ENCODE peak calls at places on chromosomes 6 and 20, in six cellular contexts. T, L, V, C, A and M are unnamed samples.

GRCh38 chr20:40956926-40957760 is 71.5 kb upstream of the TOP1 start:
- DNase-seq in A (no peak), L (no peak), V (no peak), T (peak), C (peak), M (peak)

GRCh38 chr20:46215913-46216707 is 92.2 kb downstream of the CDH22 start:
- DNase-seq in L (no peak), A (no peak), T (no peak), V (no peak), C (no peak), M (no peak)

GRCh38 chr20:43583982-43584432 is 6.7 kb upstream of the IFT52 start:
- DNase-seq in L (no peak), V (no peak), T (no peak), A (peak), C (peak), M (peak)

GRCh38 chr6:46290435-46290834 is 119.7 kb upstream of the ENPP5 start:
- DNase-seq in A (no peak), L (no peak), C (no peak), T (no peak), V (no peak), M (no peak)

GRCh38 chr6:23498013-23498412 is 628.0 kb upstream of the NRSN1 start:
- DNase-seq in V (no peak), C (no peak), L (no peak), A (peak), T (no peak), M (no peak)

GRCh38 chr6:63640062-63640461 is 4.5 kb downstream of the PHF3 start:
- DNase-seq in L (no peak), C (no peak), V (no peak), T (no peak), A (no peak), M (no peak)

GRCh38 chr6:43304882-43305281 is 3.7 kb downstream of the CRIP3 start:
- DNase-seq in C (no peak), L (no peak), A (no peak), T (no peak), V (no peak), M (no peak)

GRCh38 chr20:51511861-51512619 is 30.5 kb downstream of the NFATC2 start:
- DNase-seq in C (no peak), T (no peak), L (no peak), V (no peak), A (no peak), M (no peak)

GRCh38 chr6:29834564-29835436 is 7.2 kb downstream of the HLA-G start:
- DNase-seq in C (no peak), A (no peak), L (no peak), T (no peak), V (peak), M (peak)

GRCh38 chr6:79868098-79868722 is 79.1 kb downstream of the ELOVL4 start:
- DNase-seq in V (no peak), A (peak), T (no peak), L (peak), C (no peak), M (peak)

GRCh38 chr6:131182991-131183425 is 47.7 kb downstream of the AKAP7 start:
- DNase-seq in V (no peak), A (no peak), L (no peak), T (no peak), C (no peak), M (no peak)

GRCh38 chr6:22056398-22056797 is 240.4 kb downstream of the PRL start:
- DNase-seq in A (no peak), L (no peak), T (peak), V (no peak), C (no peak), M (no peak)

GRCh38 chr6:107061125-107062020 is 33.4 kb downstream of the MTRES1 start:
- DNase-seq in C (no peak), A (no peak), L (no peak), V (no peak), T (no peak), M (no peak)

GRCh38 chr6:32895006-32895345 is 41.0 kb downstream of the PSMB9 start:
- DNase-seq in T (no peak), A (no peak), C (no peak), L (no peak), V (no peak), M (no peak)

GRCh38 chr6:166307082-166307980 is 861 bp downstream of the PRR18 start:
- DNase-seq in T (no peak), C (no peak), A (no peak), L (no peak), V (no peak), M (no peak)

GRCh38 chr20:10861086-10861485 is 187.3 kb upstream of the JAG1 start:
- DNase-seq in V (no peak), T (no peak), L (no peak), C (no peak), A (peak), M (no peak)

GRCh38 chr6:130928158-130928917 is 101.1 kb downstream of the SMLR1 start:
- DNase-seq in V (no peak), T (no peak), L (no peak), A (no peak), C (no peak), M (no peak)

GRCh38 chr20:63808145-63808724 is 22.8 kb downstream of the ZBTB46 start:
- DNase-seq in A (no peak), V (no peak), T (no peak), C (no peak), L (no peak), M (no peak)

GRCh38 chr6:41695825-41696224 is 39.6 kb downstream of the TFEB start:
- DNase-seq in T (no peak), V (no peak), L (no peak), C (no peak), A (no peak), M (no peak)

GRCh38 chr6:40295251-40295949 is 291.8 kb downstream of the LRFN2 start:
- DNase-seq in A (no peak), C (no peak), L (no peak), V (no peak), T (no peak), M (no peak)

GRCh38 chr6:137341721-137342195 is 122.6 kb upstream of the IFNGR1 start:
- DNase-seq in V (peak), L (no peak), C (no peak), A (no peak), T (no peak), M (peak)

GRCh38 chr6:73481969-73482368 is 20.4 kb downstream of the MTO1 start:
- DNase-seq in C (no peak), T (no peak), L (no peak), A (no peak), V (no peak), M (no peak)

GRCh38 chr6:132960720-132961119 is 146.4 kb downstream of the RPS12 start:
- DNase-seq in C (no peak), A (no peak), T (peak), V (no peak), L (no peak), M (no peak)

GRCh38 chr6:146582857-146583256 is 15.9 kb upstream of the ADGB start:
- DNase-seq in C (peak), V (no peak), A (no peak), L (no peak), T (no peak), M (peak)

GRCh38 chr6:139027620-139028182 is 844 bp upstream of the ABRACL start:
- DNase-seq in A (no peak), L (no peak), T (no peak), V (peak), C (no peak), M (peak)

DNA sequence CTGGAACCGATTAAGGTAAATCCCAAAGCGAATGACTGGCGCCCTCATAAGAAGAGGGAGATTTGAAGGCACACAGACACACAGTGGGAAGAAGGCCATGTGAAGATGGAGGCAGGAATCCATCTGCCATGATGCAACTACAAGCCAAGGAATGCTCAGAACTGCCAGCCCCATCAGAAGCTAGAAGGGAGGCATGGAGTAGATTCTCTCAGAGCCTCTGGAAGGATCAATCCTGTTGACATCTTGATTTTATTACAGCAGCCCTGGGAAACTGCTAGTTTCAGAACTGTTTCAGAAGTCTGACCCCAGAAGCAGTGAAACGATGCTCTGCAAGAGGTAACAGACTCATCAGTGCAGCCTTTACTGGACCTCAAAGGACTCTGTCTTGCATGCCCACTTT is 103.5 kb upstream of the GPR6 start:
- DNase-seq in T (no peak), L (no peak), A (no peak), V (no peak), C (no peak), M (no peak)
- H3K27ac ChIP-seq in T (no peak), L (no peak), A (no peak), V (no peak), C (no peak), M (no peak)

DNA sequence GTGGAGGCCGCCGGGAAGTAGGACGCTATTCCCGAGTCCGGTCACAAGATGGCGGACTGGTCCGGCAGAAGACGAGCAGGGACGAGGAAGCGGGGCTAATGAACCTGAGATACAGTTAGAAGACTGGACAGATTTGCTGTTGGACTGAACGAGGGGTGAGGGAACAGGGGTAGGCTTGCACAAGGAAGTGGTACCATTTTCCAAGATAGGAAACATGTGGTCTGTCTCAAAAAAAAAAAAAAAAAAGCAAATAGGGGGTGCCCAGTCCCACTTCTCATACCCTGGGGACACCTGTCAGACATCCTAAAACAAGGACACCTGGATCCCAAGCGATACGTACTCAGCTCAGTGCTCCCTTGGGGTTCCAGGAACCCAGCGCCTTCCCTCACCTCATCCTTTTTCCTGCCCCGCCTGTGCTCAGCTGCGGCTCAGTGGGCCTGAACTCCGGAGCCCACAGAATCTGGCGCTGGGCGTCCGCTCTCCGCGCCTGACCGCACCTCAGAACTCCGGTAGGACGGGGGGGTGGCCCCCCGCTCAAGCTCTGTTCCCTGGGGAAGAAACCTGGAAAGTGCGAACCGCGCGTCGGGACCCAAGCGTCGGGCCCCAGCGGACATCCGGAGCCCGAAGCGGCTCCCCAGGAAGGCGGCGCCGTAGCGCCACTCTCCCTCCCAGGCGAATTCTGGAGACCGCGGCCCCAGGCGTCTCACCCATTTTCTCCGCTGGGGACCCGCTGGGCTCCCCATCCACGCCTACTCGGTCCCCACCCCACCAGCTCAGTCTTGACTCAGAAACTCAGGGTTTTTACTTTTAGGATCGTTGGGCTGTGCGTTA is at the start of gene LY6G5C:
- DNase-seq in V (peak), C (peak), L (peak), A (peak), T (peak), M (peak)
- H3K4me3 ChIP-seq in V (peak), C (peak), L (no peak), A (peak), T (peak), M (peak)

DNA sequence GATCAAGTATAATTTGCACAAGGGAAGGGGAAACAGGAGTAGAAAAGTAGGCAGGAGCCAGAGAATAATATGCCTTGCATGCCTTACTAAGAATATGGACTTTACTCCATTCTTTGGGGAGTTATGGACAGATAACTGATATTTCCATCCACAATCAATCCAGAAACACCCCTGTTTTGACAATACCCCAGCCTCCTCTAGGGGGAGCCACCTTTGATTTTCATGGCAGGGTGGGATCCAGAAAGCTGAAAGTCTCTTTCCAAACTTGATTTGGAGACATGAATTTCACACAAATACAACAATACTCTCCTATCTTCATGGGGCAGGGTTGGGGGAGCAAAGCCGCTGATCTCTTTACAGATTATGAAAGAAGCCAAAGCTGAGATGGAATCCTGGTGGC is 404.1 kb downstream of the FOXA2 start:
- DNase-seq in L (no peak), C (no peak), T (no peak), V (no peak), A (no peak), M (no peak)
- TF ChIP-seq CTCF in L (peak), C (no peak), T (no peak), V (no peak), A (no peak), M (no peak)

GRCh38 chr6:28353981-28354676 is 4.4 kb downstream of the ZKSCAN3 start:
- DNase-seq in V (peak), C (no peak), T (peak), A (no peak), L (peak), M (peak)
- H3K27ac ChIP-seq in V (peak), C (no peak), T (peak), A (peak), L (peak), M (peak)

GRCh38 chr6:168034537-168034936 is 37.1 kb downstream of the KIF25 start:
- DNase-seq in T (no peak), A (no peak), L (no peak), V (no peak), C (no peak), M (no peak)

GRCh38 chr6:168037242-168037641 is 39.8 kb downstream of the KIF25 start:
- DNase-seq in C (no peak), A (no peak), L (no peak), T (peak), V (no peak), M (no peak)

GRCh38 chr6:168037856-168038255 is 40.4 kb downstream of the KIF25 start:
- DNase-seq in V (no peak), T (no peak), L (no peak), A (no peak), C (no peak), M (no peak)

GRCh38 chr6:168035098-168035660 is 37.7 kb downstream of the KIF25 start:
- DNase-seq in V (no peak), A (peak), L (no peak), C (no peak), T (no peak), M (peak)

GRCh38 chr6:168035661-168036616 is 38.5 kb downstream of the KIF25 start:
- DNase-seq in L (no peak), A (no peak), C (no peak), V (no peak), T (no peak), M (peak)
- H3K4me3 ChIP-seq in L (peak), A (peak), C (peak), V (no peak), T (peak), M (peak)

DNA sequence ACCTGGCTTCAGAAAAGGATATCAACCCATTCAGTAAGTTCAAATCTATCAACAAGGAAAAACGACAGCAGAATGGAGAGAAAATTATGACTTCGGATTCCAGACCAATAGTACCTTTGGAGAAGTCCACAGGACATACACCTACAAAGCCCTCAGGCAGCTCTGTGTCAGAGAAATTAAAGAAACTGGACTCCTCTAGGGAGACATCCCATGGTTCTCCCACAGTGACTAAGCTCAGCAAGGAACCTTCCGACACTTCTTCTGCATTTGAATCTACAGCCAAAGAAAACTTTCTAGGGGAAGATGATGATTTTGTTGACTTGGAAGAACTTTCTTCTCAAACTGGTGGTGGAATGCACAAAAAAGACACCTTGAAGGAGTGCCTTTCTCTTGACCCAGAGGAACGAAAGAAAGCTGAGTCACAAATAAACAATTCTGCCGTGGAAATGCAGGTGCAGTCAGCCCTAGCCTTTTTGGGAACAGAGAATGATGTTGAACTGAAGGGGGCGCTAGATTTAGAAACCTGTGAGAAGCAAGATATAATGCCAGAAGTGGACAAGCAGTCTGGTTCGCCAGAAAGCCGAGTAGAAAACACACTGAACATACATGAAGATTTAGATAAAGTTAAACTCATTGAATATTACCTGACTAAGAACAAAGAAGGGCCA is 67.4 kb upstream of the HINT3 start:
- DNase-seq in C (no peak), T (no peak), V (no peak), A (no peak), L (no peak), M (no peak)
- TF ChIP-seq CTCF in C (no peak), T (no peak), V (no peak), A (peak), L (peak), M (peak)

DNA sequence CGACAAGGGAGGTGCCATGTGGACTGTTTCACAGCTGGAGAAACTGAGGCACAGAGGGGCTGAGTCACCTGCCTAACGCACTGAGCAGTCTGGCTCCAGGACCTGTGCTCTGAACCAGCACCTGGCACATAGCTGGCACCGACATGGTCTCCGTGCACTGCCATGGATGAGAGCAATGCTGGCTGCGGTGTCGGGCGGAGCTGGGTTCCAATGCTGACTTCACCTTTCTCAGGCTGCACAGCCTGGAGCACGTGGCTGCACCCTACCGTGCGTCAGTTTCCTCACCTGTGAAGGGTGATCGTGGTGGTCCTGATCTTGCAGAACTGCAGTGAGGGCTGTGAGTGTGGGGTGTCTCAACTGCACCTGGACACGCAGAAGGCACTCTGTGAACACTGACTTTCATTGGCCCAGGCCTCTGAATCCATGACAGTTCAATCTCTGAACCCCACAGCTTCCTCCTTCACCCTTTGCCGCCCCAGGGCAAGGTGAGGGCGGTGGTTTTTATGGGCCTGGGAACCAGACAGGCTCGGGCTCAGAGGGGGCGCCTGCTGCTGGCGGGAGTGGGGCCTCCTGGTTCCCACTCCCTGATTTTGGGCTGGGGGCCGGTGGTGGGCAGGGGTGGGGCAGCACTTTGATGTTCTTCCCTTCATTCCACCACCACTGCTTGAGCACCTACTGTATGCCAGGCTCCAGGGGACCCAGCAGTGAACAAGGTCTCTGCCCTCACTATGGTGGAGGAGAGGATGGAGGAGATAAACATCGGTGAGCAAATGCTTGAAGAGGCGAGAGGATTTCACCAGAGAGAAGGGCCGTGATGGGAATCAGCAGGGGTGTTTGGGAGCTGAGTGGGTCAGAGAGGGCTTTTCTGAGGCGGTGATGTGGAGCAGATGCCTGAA is 102.9 kb downstream of the CEBPB start:
- DNase-seq in V (no peak), C (no peak), T (no peak), L (no peak), A (no peak), M (no peak)
- H3K27ac ChIP-seq in V (peak), C (peak), T (peak), L (peak), A (peak), M (peak)